ENCODE peak calls at places on chromosomes 5 and 9, in ten cellular contexts. One of them, this sample, is unnamed. For H3K4me1, the result is how much of the 10 kb centered on the place peaks cover.

GRCh38 chr5:67725591-67725990 is 490.0 kb upstream of the PIK3R1 start:
- DNase-seq in CD8-positive, alpha-beta memory T cell: no peak
- DNase-seq in gastrocnemius medialis: no peak
- DNase-seq in osteoblast: no peak
- DNase-seq in cardiac muscle cell: peak
- DNase-seq in CD8-positive, alpha-beta T cell: no peak
- DNase-seq in uterus: no peak
- DNase-seq in HCT116: no peak
- DNase-seq in mammary epithelial cell: no peak
- DNase-seq in CD4-positive, CD25-positive, alpha-beta regulatory T cell: no peak
- DNase-seq in this sample: no peak

GRCh38 chr5:88836195-88836838 is 46.7 kb downstream of the MEF2C start:
- DNase-seq in CD8-positive, alpha-beta memory T cell: no peak
- DNase-seq in gastrocnemius medialis: peak
- DNase-seq in osteoblast: peak
- DNase-seq in cardiac muscle cell: peak
- DNase-seq in CD8-positive, alpha-beta T cell: no peak
- DNase-seq in uterus: peak
- DNase-seq in HCT116: no peak
- DNase-seq in mammary epithelial cell: peak
- DNase-seq in CD4-positive, CD25-positive, alpha-beta regulatory T cell: no peak
- DNase-seq in this sample: no peak

GRCh38 chr5:41649659-41650058 is 139.3 kb upstream of the PLCXD3 start:
- DNase-seq in CD8-positive, alpha-beta memory T cell: no peak
- DNase-seq in gastrocnemius medialis: no peak
- DNase-seq in osteoblast: no peak
- DNase-seq in cardiac muscle cell: peak
- DNase-seq in CD8-positive, alpha-beta T cell: no peak
- DNase-seq in uterus: no peak
- DNase-seq in HCT116: no peak
- DNase-seq in mammary epithelial cell: peak
- DNase-seq in CD4-positive, CD25-positive, alpha-beta regulatory T cell: no peak
- DNase-seq in this sample: no peak

GRCh38 chr5:143279698-143280097 is 123.8 kb downstream of the NR3C1 start:
- DNase-seq in CD8-positive, alpha-beta memory T cell: no peak
- DNase-seq in gastrocnemius medialis: no peak
- DNase-seq in osteoblast: no peak
- DNase-seq in cardiac muscle cell: peak
- DNase-seq in CD8-positive, alpha-beta T cell: no peak
- DNase-seq in uterus: no peak
- DNase-seq in HCT116: no peak
- DNase-seq in mammary epithelial cell: no peak
- DNase-seq in CD4-positive, CD25-positive, alpha-beta regulatory T cell: peak
- DNase-seq in this sample: no peak

GRCh38 chr9:12794024-12794799 is 19.4 kb downstream of the LURAP1L start:
- DNase-seq in CD8-positive, alpha-beta memory T cell: no peak
- DNase-seq in gastrocnemius medialis: no peak
- DNase-seq in osteoblast: no peak
- DNase-seq in cardiac muscle cell: peak
- DNase-seq in CD8-positive, alpha-beta T cell: no peak
- DNase-seq in uterus: no peak
- DNase-seq in HCT116: no peak
- DNase-seq in mammary epithelial cell: no peak
- DNase-seq in CD4-positive, CD25-positive, alpha-beta regulatory T cell: no peak
- DNase-seq in this sample: no peak

GRCh38 chr5:84162695-84163094 is 222.0 kb downstream of the EDIL3 start:
- DNase-seq in CD8-positive, alpha-beta memory T cell: no peak
- DNase-seq in gastrocnemius medialis: no peak
- DNase-seq in osteoblast: no peak
- DNase-seq in cardiac muscle cell: no peak
- DNase-seq in CD8-positive, alpha-beta T cell: no peak
- DNase-seq in uterus: no peak
- DNase-seq in HCT116: no peak
- DNase-seq in mammary epithelial cell: no peak
- DNase-seq in CD4-positive, CD25-positive, alpha-beta regulatory T cell: no peak
- DNase-seq in this sample: no peak

GRCh38 chr5:107092695-107093094 is 578.0 kb downstream of the EFNA5 start:
- DNase-seq in CD8-positive, alpha-beta memory T cell: no peak
- DNase-seq in gastrocnemius medialis: no peak
- DNase-seq in osteoblast: no peak
- DNase-seq in cardiac muscle cell: peak
- DNase-seq in CD8-positive, alpha-beta T cell: no peak
- DNase-seq in uterus: no peak
- DNase-seq in HCT116: no peak
- DNase-seq in mammary epithelial cell: peak
- DNase-seq in CD4-positive, CD25-positive, alpha-beta regulatory T cell: no peak
- DNase-seq in this sample: no peak

GRCh38 chr5:177507596-177508216 is 1.9 kb downstream of the DOK3 start:
- DNase-seq in CD8-positive, alpha-beta memory T cell: peak
- DNase-seq in gastrocnemius medialis: no peak
- DNase-seq in osteoblast: no peak
- DNase-seq in cardiac muscle cell: no peak
- DNase-seq in CD8-positive, alpha-beta T cell: no peak
- DNase-seq in uterus: no peak
- DNase-seq in HCT116: no peak
- DNase-seq in mammary epithelial cell: no peak
- DNase-seq in CD4-positive, CD25-positive, alpha-beta regulatory T cell: no peak
- DNase-seq in this sample: peak

GRCh38 chr5:160048131-160048530 is 39.2 kb downstream of the TTC1 start:
- DNase-seq in CD8-positive, alpha-beta memory T cell: no peak
- DNase-seq in gastrocnemius medialis: peak
- DNase-seq in osteoblast: no peak
- DNase-seq in cardiac muscle cell: peak
- DNase-seq in CD8-positive, alpha-beta T cell: no peak
- DNase-seq in uterus: no peak
- DNase-seq in HCT116: no peak
- DNase-seq in mammary epithelial cell: no peak
- DNase-seq in CD4-positive, CD25-positive, alpha-beta regulatory T cell: no peak
- DNase-seq in this sample: no peak

GRCh38 chr5:77073667-77074066 is 13.4 kb downstream of the ZBED3 start:
- DNase-seq in CD8-positive, alpha-beta memory T cell: no peak
- DNase-seq in gastrocnemius medialis: no peak
- DNase-seq in osteoblast: peak
- DNase-seq in cardiac muscle cell: peak
- DNase-seq in CD8-positive, alpha-beta T cell: no peak
- DNase-seq in uterus: no peak
- DNase-seq in HCT116: no peak
- DNase-seq in mammary epithelial cell: no peak
- DNase-seq in CD4-positive, CD25-positive, alpha-beta regulatory T cell: no peak
- DNase-seq in this sample: no peak

GRCh38 chr9:124198948-124199347 is 58.8 kb upstream of the NEK6 start:
- DNase-seq in CD8-positive, alpha-beta memory T cell: no peak
- DNase-seq in gastrocnemius medialis: no peak
- DNase-seq in osteoblast: no peak
- DNase-seq in cardiac muscle cell: no peak
- DNase-seq in CD8-positive, alpha-beta T cell: no peak
- DNase-seq in uterus: no peak
- DNase-seq in HCT116: no peak
- DNase-seq in mammary epithelial cell: no peak
- DNase-seq in CD4-positive, CD25-positive, alpha-beta regulatory T cell: no peak
- DNase-seq in this sample: no peak

GRCh38 chr5:125719681-125720676 is 703.2 kb upstream of the GRAMD2B start:
- DNase-seq in CD8-positive, alpha-beta memory T cell: no peak
- DNase-seq in gastrocnemius medialis: no peak
- DNase-seq in osteoblast: peak
- DNase-seq in cardiac muscle cell: no peak
- DNase-seq in CD8-positive, alpha-beta T cell: no peak
- DNase-seq in uterus: no peak
- DNase-seq in HCT116: no peak
- DNase-seq in mammary epithelial cell: peak
- DNase-seq in CD4-positive, CD25-positive, alpha-beta regulatory T cell: no peak
- DNase-seq in this sample: no peak

GRCh38 chr5:101679816-101680215 is 616.3 kb downstream of the SLCO4C1 start:
- DNase-seq in CD8-positive, alpha-beta memory T cell: no peak
- DNase-seq in gastrocnemius medialis: no peak
- DNase-seq in osteoblast: no peak
- DNase-seq in cardiac muscle cell: peak
- DNase-seq in CD8-positive, alpha-beta T cell: no peak
- DNase-seq in uterus: no peak
- DNase-seq in HCT116: no peak
- DNase-seq in mammary epithelial cell: peak
- DNase-seq in CD4-positive, CD25-positive, alpha-beta regulatory T cell: no peak
- DNase-seq in this sample: no peak

GRCh38 chr5:154456540-154456939 is 10.7 kb downstream of the SAP30L start:
- DNase-seq in CD8-positive, alpha-beta memory T cell: no peak
- DNase-seq in gastrocnemius medialis: no peak
- DNase-seq in osteoblast: no peak
- DNase-seq in cardiac muscle cell: no peak
- DNase-seq in CD8-positive, alpha-beta T cell: no peak
- DNase-seq in uterus: no peak
- DNase-seq in HCT116: no peak
- DNase-seq in mammary epithelial cell: no peak
- DNase-seq in CD4-positive, CD25-positive, alpha-beta regulatory T cell: no peak
- DNase-seq in this sample: no peak

GRCh38 chr5:171999877-172000276 is 6.6 kb downstream of the FBXW11 start:
- DNase-seq in CD8-positive, alpha-beta memory T cell: no peak
- DNase-seq in gastrocnemius medialis: no peak
- DNase-seq in osteoblast: no peak
- DNase-seq in cardiac muscle cell: no peak
- DNase-seq in CD8-positive, alpha-beta T cell: no peak
- DNase-seq in uterus: no peak
- DNase-seq in HCT116: no peak
- DNase-seq in mammary epithelial cell: no peak
- DNase-seq in CD4-positive, CD25-positive, alpha-beta regulatory T cell: no peak
- DNase-seq in this sample: peak
- H3K4me1 ChIP-seq in CD8-positive, alpha-beta memory T cell: under half
- H3K4me1 ChIP-seq in gastrocnemius medialis: half or more
- H3K4me1 ChIP-seq in osteoblast: under half
- H3K4me1 ChIP-seq in cardiac muscle cell: under half
- H3K4me1 ChIP-seq in CD8-positive, alpha-beta T cell: under half
- H3K4me1 ChIP-seq in uterus: under half
- H3K4me1 ChIP-seq in HCT116: under half
- H3K4me1 ChIP-seq in mammary epithelial cell: under half
- H3K4me1 ChIP-seq in CD4-positive, CD25-positive, alpha-beta regulatory T cell: under half
- H3K4me1 ChIP-seq in this sample: half or more

GRCh38 chr5:43019615-43020293 is 20.4 kb downstream of the ANXA2R start:
- DNase-seq in CD8-positive, alpha-beta memory T cell: peak
- DNase-seq in gastrocnemius medialis: peak
- DNase-seq in osteoblast: peak
- DNase-seq in cardiac muscle cell: peak
- DNase-seq in CD8-positive, alpha-beta T cell: peak
- DNase-seq in uterus: peak
- DNase-seq in HCT116: peak
- DNase-seq in mammary epithelial cell: no peak
- DNase-seq in CD4-positive, CD25-positive, alpha-beta regulatory T cell: peak
- DNase-seq in this sample: peak
- H3K4me3 ChIP-seq in CD8-positive, alpha-beta memory T cell: peak
- H3K4me3 ChIP-seq in gastrocnemius medialis: peak
- H3K4me3 ChIP-seq in osteoblast: peak
- H3K4me3 ChIP-seq in cardiac muscle cell: peak
- H3K4me3 ChIP-seq in CD8-positive, alpha-beta T cell: peak
- H3K4me3 ChIP-seq in uterus: peak
- H3K4me3 ChIP-seq in HCT116: peak
- H3K4me3 ChIP-seq in mammary epithelial cell: no peak
- H3K4me3 ChIP-seq in CD4-positive, CD25-positive, alpha-beta regulatory T cell: peak
- H3K4me3 ChIP-seq in this sample: peak

GRCh38 chr9:89799766-89800165 is 195.0 kb downstream of the GADD45G start:
- DNase-seq in CD8-positive, alpha-beta memory T cell: no peak
- DNase-seq in gastrocnemius medialis: no peak
- DNase-seq in osteoblast: no peak
- DNase-seq in cardiac muscle cell: no peak
- DNase-seq in CD8-positive, alpha-beta T cell: no peak
- DNase-seq in uterus: no peak
- DNase-seq in HCT116: no peak
- DNase-seq in mammary epithelial cell: no peak
- DNase-seq in CD4-positive, CD25-positive, alpha-beta regulatory T cell: no peak
- DNase-seq in this sample: no peak
- H3K4me1 ChIP-seq in CD8-positive, alpha-beta memory T cell: under half
- H3K4me1 ChIP-seq in gastrocnemius medialis: under half
- H3K4me1 ChIP-seq in osteoblast: under half
- H3K4me1 ChIP-seq in cardiac muscle cell: under half
- H3K4me1 ChIP-seq in CD8-positive, alpha-beta T cell: under half
- H3K4me1 ChIP-seq in uterus: under half
- H3K4me1 ChIP-seq in HCT116: under half
- H3K4me1 ChIP-seq in mammary epithelial cell: under half
- H3K4me1 ChIP-seq in CD4-positive, CD25-positive, alpha-beta regulatory T cell: under half
- H3K4me1 ChIP-seq in this sample: under half

GRCh38 chr9:33446507-33447403 is 638 bp downstream of the AQP3 start:
- DNase-seq in CD8-positive, alpha-beta memory T cell: peak
- DNase-seq in gastrocnemius medialis: no peak
- DNase-seq in osteoblast: peak
- DNase-seq in cardiac muscle cell: peak
- DNase-seq in CD8-positive, alpha-beta T cell: peak
- DNase-seq in uterus: no peak
- DNase-seq in HCT116: no peak
- DNase-seq in mammary epithelial cell: peak
- DNase-seq in CD4-positive, CD25-positive, alpha-beta regulatory T cell: peak
- DNase-seq in this sample: peak

GRCh38 chr9:33448159-33448511 is 742 bp upstream of the AQP3 start:
- DNase-seq in CD8-positive, alpha-beta memory T cell: no peak
- DNase-seq in gastrocnemius medialis: no peak
- DNase-seq in osteoblast: no peak
- DNase-seq in cardiac muscle cell: no peak
- DNase-seq in CD8-positive, alpha-beta T cell: no peak
- DNase-seq in uterus: no peak
- DNase-seq in HCT116: no peak
- DNase-seq in mammary epithelial cell: peak
- DNase-seq in CD4-positive, CD25-positive, alpha-beta regulatory T cell: no peak
- DNase-seq in this sample: no peak

GRCh38 chr9:33449715-33450114 is 2.3 kb upstream of the AQP3 start:
- DNase-seq in CD8-positive, alpha-beta memory T cell: no peak
- DNase-seq in gastrocnemius medialis: no peak
- DNase-seq in osteoblast: peak
- DNase-seq in cardiac muscle cell: no peak
- DNase-seq in CD8-positive, alpha-beta T cell: no peak
- DNase-seq in uterus: no peak
- DNase-seq in HCT116: no peak
- DNase-seq in mammary epithelial cell: no peak
- DNase-seq in CD4-positive, CD25-positive, alpha-beta regulatory T cell: no peak
- DNase-seq in this sample: no peak

GRCh38 chr9:33445941-33446506 is 1.4 kb downstream of the AQP3 start:
- DNase-seq in CD8-positive, alpha-beta memory T cell: no peak
- DNase-seq in gastrocnemius medialis: no peak
- DNase-seq in osteoblast: peak
- DNase-seq in cardiac muscle cell: no peak
- DNase-seq in CD8-positive, alpha-beta T cell: no peak
- DNase-seq in uterus: no peak
- DNase-seq in HCT116: no peak
- DNase-seq in mammary epithelial cell: no peak
- DNase-seq in CD4-positive, CD25-positive, alpha-beta regulatory T cell: no peak
- DNase-seq in this sample: peak

DNA sequence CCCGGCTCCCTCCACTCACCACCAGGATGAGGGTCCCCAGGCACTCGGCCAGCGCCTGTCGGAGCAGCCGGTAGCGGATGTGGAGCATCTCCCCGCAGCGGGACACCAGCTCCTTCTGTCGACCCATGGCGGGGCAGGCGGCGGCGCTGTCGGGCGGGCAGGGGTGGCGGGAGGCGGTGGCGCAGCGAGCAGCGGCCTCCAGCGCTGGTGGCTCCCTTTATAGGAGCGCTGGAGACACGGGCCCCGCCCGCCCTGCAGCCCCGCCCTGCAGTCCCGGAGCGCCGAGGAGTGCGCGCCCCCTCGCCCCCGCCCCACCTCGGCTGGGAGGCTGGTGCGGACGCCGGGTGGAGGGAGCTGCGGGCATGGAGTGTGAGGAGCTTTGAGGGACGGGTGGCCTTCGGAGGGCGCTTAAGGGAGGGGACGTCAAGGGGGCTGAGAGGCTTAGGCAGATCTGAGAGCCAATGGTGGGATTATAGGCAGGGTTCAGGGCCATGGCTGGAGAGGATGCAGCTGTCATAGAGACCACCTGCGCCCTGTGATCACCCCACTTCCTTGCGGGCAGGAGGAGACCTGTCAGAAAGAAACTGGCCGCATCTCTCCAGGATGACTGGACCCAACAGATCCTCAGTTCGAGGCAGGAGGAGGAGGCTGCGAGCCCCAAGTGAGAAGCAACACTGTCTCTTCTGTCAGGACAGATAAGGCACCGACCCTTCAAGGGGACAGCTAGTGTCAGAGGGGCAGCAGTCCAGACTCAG is at the start of gene AQP3:
- DNase-seq in CD8-positive, alpha-beta memory T cell: peak
- DNase-seq in gastrocnemius medialis: peak
- DNase-seq in osteoblast: peak
- DNase-seq in cardiac muscle cell: peak
- DNase-seq in CD8-positive, alpha-beta T cell: peak
- DNase-seq in uterus: peak
- DNase-seq in HCT116: no peak
- DNase-seq in mammary epithelial cell: peak
- DNase-seq in CD4-positive, CD25-positive, alpha-beta regulatory T cell: peak
- DNase-seq in this sample: peak
- H3K4me3 ChIP-seq in CD8-positive, alpha-beta memory T cell: peak
- H3K4me3 ChIP-seq in gastrocnemius medialis: peak
- H3K4me3 ChIP-seq in osteoblast: peak
- H3K4me3 ChIP-seq in cardiac muscle cell: peak
- H3K4me3 ChIP-seq in CD8-positive, alpha-beta T cell: peak
- H3K4me3 ChIP-seq in uterus: peak
- H3K4me3 ChIP-seq in HCT116: peak
- H3K4me3 ChIP-seq in mammary epithelial cell: peak
- H3K4me3 ChIP-seq in CD4-positive, CD25-positive, alpha-beta regulatory T cell: peak
- H3K4me3 ChIP-seq in this sample: peak